ENCODE peak calls at places on chromosomes 1 and 21, in six cellular contexts. W is lower lobe of right lung, B is A549, E is upper lobe of right lung, N is pancreas, C is psoas muscle. P is an unnamed sample.

GRCh38 chr21:32728455-32729237 is 833 bp upstream of the SYNJ1 start:
- DNase-seq in W (no peak), B (peak; percentile 5), E (no peak), N (no peak), C (no peak), P (no peak)

GRCh38 chr1:983736-984475 is 2.0 kb upstream of the PERM1 start:
- DNase-seq in W (no peak), B (no peak), E (no peak), N (peak; percentile 26), C (peak; percentile 55), P (peak; percentile 90)

GRCh38 chr1:245880754-245881403 is 626.2 kb downstream of the SMYD3 start:
- DNase-seq in W (no peak), B (no peak), E (no peak), N (no peak), C (no peak), P (no peak)

GRCh38 chr1:186950547-186950946 is 121.8 kb downstream of the PLA2G4A start:
- DNase-seq in W (no peak), B (peak; percentile 5), E (no peak), N (no peak), C (no peak), P (no peak)

GRCh38 chr1:52727114-52727586 is 897 bp downstream of the ZYG11B start:
- DNase-seq in W (no peak), B (peak; percentile 10), E (no peak), N (no peak), C (no peak), P (no peak)

GRCh38 chr1:65310078-65310587 is 790 bp downstream of the DNAJC6 start:
- DNase-seq in W (no peak), B (no peak), E (no peak), N (peak; percentile 45), C (no peak), P (no peak)

GRCh38 chr1:44359234-44359937 is 4.3 kb upstream of the ERI3 start:
- DNase-seq in W (no peak), B (no peak), E (no peak), N (no peak), C (no peak), P (no peak)

GRCh38 chr1:59041878-59042277 is 255.0 kb upstream of the FGGY start:
- DNase-seq in W (no peak), B (no peak), E (no peak), N (no peak), C (no peak), P (no peak)

GRCh38 chr1:68174173-68175113 is 57.9 kb downstream of the WLS start:
- DNase-seq in W (peak; percentile 44), B (peak; percentile 18), E (peak; percentile 60), N (peak; percentile 64), C (peak; percentile 38), P (no peak)

GRCh38 chr1:177368255-177368654 is 197.5 kb downstream of the BRINP2 start:
- DNase-seq in W (no peak), B (no peak), E (no peak), N (no peak), C (no peak), P (no peak)

GRCh38 chr1:168709896-168710305 is 19.1 kb downstream of the DPT start:
- DNase-seq in W (no peak), B (peak; percentile 77), E (no peak), N (no peak), C (no peak), P (no peak)

GRCh38 chr21:46052703-46053651 is 44.9 kb upstream of the COL6A2 start:
- DNase-seq in W (peak; percentile 42), B (no peak), E (no peak), N (no peak), C (no peak), P (no peak)

GRCh38 chr1:184473176-184473966 is 86.5 kb downstream of the C1orf21 start:
- DNase-seq in W (no peak), B (no peak), E (no peak), N (no peak), C (no peak), P (no peak)

GRCh38 chr1:48203287-48203900 is 19.1 kb upstream of the SLC5A9 start:
- DNase-seq in W (no peak), B (peak; percentile 35), E (no peak), N (no peak), C (no peak), P (no peak)

GRCh38 chr1:56301791-56302190 is 277.6 kb downstream of the PLPP3 start:
- DNase-seq in W (no peak), B (no peak), E (no peak), N (no peak), C (no peak), P (no peak)

GRCh38 chr1:27869719-27870085 is 2.6 kb upstream of the THEMIS2 start:
- DNase-seq in W (no peak), B (no peak), E (no peak), N (no peak), C (no peak), P (no peak)

GRCh38 chr1:27872059-27872801 is at the start of gene THEMIS2:
- DNase-seq in W (peak; percentile 82), B (peak; percentile 32), E (peak; percentile 88), N (peak; percentile 42), C (peak; percentile 75), P (peak; percentile 96)

GRCh38 chr1:27873671-27874384 is 1.5 kb downstream of the THEMIS2 start:
- DNase-seq in W (peak; percentile 81), B (no peak), E (peak; percentile 79), N (no peak), C (no peak), P (peak; percentile 82)

GRCh38 chr1:27876341-27877114 is 4.2 kb downstream of the THEMIS2 start:
- DNase-seq in W (no peak), B (no peak), E (peak; percentile 49), N (no peak), C (no peak), P (no peak)

DNA sequence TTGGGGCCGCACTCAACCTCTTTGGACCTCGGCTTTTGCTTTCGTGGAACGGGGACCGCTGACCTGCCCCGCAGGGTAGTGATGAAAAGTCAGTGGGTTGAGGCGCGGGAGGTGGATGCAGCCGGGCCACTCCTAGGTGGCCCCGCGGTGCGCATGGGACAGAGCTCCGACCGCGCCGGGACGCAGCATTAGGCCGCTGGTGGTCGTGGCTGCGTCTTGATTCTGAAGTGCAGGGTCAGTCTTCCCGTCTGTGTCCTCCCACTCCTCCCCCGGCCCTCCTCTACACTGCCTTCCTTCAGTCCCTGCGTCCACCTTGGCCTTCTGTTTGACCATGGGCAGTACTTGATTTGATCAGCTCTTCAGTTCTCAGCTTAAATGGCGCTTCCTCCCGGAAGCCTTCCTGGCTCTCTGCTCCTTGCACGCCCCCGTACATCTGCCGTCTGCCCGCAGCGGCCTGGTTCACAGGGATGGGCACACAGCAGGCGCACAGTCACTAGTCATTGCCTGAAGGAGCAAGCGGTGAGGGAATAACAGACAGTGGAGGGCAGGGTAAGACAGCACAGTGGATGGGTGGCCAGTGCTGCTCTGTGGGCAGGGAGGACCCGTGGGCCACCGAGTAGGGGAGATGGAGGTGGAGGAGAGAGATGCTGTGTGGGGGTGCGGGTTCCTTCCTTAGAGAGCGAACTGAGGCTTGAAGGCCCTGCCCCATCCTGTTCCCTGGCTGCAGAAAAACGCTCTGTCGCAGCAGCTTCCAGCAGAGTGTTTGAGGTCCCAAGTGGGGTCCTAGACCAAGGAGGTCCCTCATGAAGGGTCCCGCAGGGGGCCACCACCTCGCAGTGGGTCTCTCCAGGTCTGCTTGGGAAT is 690 bp downstream of the THEMIS2 start:
- DNase-seq in W (no peak), B (no peak), E (peak; percentile 71), N (no peak), C (no peak), P (no peak)
- H3K4me1 ChIP-seq in W (peaks cover 50% of the 10 kb centered on the region), B (peaks cover 11% of the 10 kb centered on the region), E (peaks cover 24% of the 10 kb centered on the region), N (no peaks in the 10 kb centered on the region), C (no peaks in the 10 kb centered on the region), P (no peaks in the 10 kb centered on the region)

DNA sequence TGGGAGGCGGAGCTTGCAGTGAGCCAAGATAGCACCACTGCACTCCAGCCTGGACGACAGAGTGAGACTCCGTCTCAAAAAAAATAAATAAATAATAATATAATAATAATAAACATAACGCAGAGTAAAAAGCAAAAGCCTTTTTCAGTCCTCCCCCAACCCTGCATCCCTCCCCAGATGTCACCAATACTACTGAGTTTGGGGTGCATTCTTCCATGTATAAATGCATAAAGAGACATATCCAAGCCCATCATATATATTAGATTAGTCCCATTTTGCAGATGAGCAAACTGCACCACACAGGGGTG is 930 bp upstream of the ADAMTSL4 start:
- DNase-seq in W (no peak), B (no peak), E (no peak), N (no peak), C (no peak), P (no peak)
- H3K4me3 ChIP-seq in W (peak overlapping the region; percentile 67), B (peak overlapping the region; percentile 53), E (peak overlapping the region; percentile 63), N (peak overlapping the region; percentile 41), C (peak overlapping the region; percentile 66), P (peak overlapping the region; percentile 58)

DNA sequence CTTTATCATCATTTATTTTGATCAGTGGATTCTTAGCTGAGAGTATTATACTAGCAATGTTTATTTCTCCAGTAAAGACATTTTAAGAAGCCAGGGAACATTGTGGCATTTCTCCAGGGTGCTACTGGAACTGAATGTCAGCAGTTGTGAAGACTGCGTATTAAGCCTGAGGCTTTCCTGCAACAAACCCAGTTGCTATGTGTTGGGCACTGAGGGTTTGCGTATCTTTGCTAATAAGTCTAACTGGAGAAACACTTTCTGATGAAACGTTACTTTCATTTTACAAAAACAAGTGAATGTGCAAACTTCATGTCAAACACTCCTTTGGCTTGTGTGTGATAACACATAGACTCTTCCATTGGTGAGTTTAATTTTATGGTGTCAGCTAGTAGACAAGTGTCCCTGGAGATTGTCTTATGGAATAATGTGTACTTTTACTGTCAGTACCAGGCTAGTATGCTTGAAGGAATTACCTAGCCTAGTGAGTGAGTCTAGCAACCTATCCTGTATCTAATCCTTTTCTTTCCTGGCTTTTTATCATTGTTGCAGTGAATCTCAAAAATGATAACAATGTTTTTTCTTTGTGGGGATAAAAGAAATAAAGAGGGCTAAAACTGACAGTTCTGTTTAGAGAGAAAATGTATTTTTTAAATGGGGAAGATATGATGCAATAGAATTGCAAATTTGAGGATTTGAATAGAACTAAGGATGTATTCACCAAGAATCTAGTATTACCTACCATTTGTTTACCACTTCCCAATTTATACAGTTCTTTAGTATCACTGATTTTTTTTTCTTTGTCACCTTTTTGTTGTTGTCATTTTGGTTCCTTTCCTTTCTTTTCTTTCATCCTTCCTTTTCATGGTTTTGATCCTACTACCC is 70.1 kb downstream of the MTR start:
- DNase-seq in W (no peak), B (no peak), E (no peak), N (no peak), C (no peak), P (no peak)
- H3K27ac ChIP-seq in W (no peak overlapping the region), B (no peak overlapping the region), E (no peak overlapping the region), N (peak overlapping the region; percentile 86), C (no peak overlapping the region), P (no peak overlapping the region)

DNA sequence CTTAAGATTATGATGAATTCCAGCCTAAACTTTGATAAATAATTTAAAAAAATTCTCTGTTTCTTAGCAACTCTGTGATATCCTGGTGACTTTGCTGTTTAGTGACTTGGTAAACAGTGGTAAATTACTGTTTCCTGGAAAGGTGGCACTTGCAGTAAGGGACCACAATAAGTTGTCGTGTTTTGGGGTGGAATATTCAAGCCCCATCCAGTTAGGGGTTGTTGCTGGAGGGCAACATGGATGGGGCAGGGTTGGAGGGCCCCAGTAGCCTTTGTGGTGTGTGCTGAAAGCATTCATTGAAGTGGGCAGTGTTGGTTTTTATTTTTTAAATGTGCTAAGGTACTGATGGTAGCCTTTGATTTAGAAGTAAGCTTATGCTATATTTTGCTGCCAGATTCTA is 30.3 kb downstream of the PRDM2 start:
- DNase-seq in W (no peak), B (no peak), E (no peak), N (no peak), C (no peak), P (no peak)
- H3K4me1 ChIP-seq in W (peaks cover 6% of the 10 kb centered on the region), B (no peaks in the 10 kb centered on the region), E (peaks cover 7% of the 10 kb centered on the region), N (no peaks in the 10 kb centered on the region), C (peaks cover 5% of the 10 kb centered on the region), P (no peaks in the 10 kb centered on the region)

P was measured in left lung.